ENCODE peak calls at places on chromosomes 7 and 10, in eight cellular contexts. F is colonic mucosa; Q is GM10248; P is stomach; B is CD8-positive, alpha-beta T cell; U is AG09319; G is heart left ventricle; O is WERI-Rb-1. T is an unnamed sample.

GRCh38 chr7:27453702-27454405 is 208.8 kb downstream of the HIBADH start:
- DNase-seq in F (no peak), Q (no peak), P (no peak), B (no peak), U (no peak), G (no peak), O (no peak), T (no peak)

GRCh38 chr10:60827791-60828488 is 49.7 kb downstream of the CDK1 start:
- DNase-seq in F (no peak), Q (no peak), P (no peak), B (no peak), U (no peak), G (no peak), O (no peak), T (no peak)

GRCh38 chr7:122006687-122007086 is 133.7 kb downstream of the PTPRZ1 start:
- DNase-seq in F (no peak), Q (no peak), P (no peak), B (no peak), U (no peak), G (no peak), O (no peak), T (no peak)

GRCh38 chr10:124082555-124082954 is 10.8 kb downstream of the CHST15 start:
- DNase-seq in F (no peak), Q (no peak), P (no peak), B (no peak), U (no peak), G (no peak), O (no peak), T (no peak)

GRCh38 chr10:132393695-132394181 is 3.3 kb upstream of the PWWP2B start:
- DNase-seq in F (no peak), Q (no peak), P (no peak), B (no peak), U (no peak), G (no peak), O (no peak), T (no peak)

GRCh38 chr10:13162013-13162364 is 631 bp downstream of the MCM10 start:
- DNase-seq in F (no peak), Q (no peak), P (no peak), B (no peak), U (no peak), G (no peak), O (peak), T (peak)

GRCh38 chr10:124294811-124295770 is 123.6 kb downstream of the OAT start:
- DNase-seq in F (no peak), Q (no peak), P (no peak), B (no peak), U (no peak), G (no peak), O (no peak), T (no peak)

GRCh38 chr10:5861269-5862031 is 28.2 kb downstream of the ANKRD16 start:
- DNase-seq in F (no peak), Q (no peak), P (no peak), B (no peak), U (no peak), G (no peak), O (no peak), T (no peak)

DNA sequence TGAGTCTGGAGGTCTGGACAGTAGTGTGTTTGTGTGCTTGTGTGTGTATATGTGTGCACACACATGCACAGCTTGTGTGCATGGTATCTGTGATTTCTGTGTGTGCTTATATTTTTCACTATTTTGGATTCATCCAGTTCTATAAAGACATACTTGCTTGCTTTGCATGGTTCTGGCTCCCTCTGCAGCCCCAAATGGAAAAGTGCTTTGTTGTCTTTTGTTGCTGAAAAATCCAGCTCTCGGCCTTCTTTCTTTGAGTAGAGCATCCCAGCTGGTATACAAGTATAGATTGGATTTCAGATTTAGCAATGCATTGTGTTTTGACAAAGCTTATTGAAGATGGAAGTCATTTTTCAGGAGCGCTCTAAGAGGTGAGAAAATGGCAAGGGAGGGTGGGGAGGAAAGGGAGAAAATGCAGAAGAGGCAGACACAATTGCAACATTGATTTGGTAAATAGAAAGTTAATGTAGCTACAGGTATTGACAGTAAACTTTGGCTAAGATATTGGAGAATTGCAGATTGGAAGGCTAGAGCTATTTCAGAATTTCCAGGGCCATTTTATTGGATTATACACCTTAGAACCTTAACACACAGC is 333.9 kb downstream of the AUTS2 start:
- DNase-seq in F (no peak), Q (no peak), P (no peak), B (no peak), U (no peak), G (no peak), O (peak), T (no peak)
- TF ChIP-seq CTCF in F (peak), Q (peak), P (peak), B (no peak), U (peak), G (peak), O (peak), T (peak)

DNA sequence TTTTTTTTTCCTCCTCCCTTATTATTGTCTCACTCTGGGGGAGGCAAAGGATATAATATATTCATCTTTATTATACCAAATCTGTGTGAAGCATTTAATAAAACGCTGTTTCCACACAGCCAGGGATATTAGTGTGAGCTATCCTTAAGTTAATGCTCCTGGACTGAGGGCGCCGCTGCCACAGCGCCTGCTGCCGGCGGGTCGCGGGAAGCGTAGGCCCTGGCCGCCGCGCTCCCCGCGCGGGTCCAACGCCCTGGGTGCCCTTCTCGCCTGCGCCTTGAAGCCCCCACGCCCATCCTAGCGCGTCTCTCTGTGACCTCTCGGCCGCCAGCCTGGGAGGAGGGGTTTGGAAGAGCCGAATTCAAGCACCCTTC is 9.5 kb upstream of the LBX1 start:
- DNase-seq in F (no peak), Q (no peak), P (no peak), B (no peak), U (no peak), G (no peak), O (no peak), T (no peak)
- TF ChIP-seq CTCF in F (peak), Q (peak), P (peak), B (peak), U (peak), G (peak), O (no peak), T (peak)

DNA sequence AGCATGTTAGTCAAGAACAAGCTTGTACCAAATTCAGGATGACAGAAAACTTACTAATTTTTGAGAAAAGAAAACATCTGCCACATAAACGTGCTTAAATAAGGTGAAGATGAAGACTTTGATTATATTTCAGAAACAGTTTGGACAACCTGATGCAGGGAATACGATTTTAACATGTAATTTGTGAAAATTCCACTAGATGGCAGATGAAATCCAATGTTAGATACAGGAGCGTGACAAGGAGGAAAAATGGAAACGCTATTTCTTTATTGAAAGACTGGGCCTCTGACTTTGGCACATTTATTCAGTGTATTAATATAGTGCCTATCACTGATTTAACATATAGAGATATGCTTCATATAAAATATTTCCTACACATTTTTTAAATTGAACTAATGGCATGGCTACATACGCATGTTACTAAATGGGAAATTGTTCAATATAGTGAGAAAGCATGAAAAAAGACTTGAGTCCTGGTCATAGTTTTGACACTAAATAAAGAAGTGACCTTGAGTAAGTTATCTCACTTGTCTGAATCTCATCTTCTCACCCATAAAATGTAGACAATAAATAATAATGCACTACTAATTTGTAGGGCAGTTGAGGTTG is 60.7 kb downstream of the CD36 start:
- DNase-seq in F (no peak), Q (peak), P (no peak), B (no peak), U (no peak), G (no peak), O (no peak), T (peak)
- TF ChIP-seq CTCF in F (peak), Q (peak), P (peak), B (peak), U (peak), G (peak), O (peak), T (peak)

GRCh38 chr7:45133877-45134276 is 22.4 kb upstream of the TBRG4 start:
- DNase-seq in F (no peak), Q (no peak), P (no peak), B (no peak), U (no peak), G (no peak), O (no peak), T (no peak)

GRCh38 chr7:45138433-45139267 is 18.9 kb upstream of the RAMP3 start:
- DNase-seq in F (no peak), Q (no peak), P (no peak), B (no peak), U (no peak), G (no peak), O (peak), T (no peak)

GRCh38 chr7:45133352-45133751 is 21.9 kb upstream of the TBRG4 start:
- DNase-seq in F (no peak), Q (no peak), P (no peak), B (no peak), U (no peak), G (no peak), O (no peak), T (no peak)

GRCh38 chr7:45132708-45133320 is 21.3 kb upstream of the TBRG4 start:
- DNase-seq in F (no peak), Q (no peak), P (no peak), B (no peak), U (no peak), G (no peak), O (no peak), T (no peak)

DNA sequence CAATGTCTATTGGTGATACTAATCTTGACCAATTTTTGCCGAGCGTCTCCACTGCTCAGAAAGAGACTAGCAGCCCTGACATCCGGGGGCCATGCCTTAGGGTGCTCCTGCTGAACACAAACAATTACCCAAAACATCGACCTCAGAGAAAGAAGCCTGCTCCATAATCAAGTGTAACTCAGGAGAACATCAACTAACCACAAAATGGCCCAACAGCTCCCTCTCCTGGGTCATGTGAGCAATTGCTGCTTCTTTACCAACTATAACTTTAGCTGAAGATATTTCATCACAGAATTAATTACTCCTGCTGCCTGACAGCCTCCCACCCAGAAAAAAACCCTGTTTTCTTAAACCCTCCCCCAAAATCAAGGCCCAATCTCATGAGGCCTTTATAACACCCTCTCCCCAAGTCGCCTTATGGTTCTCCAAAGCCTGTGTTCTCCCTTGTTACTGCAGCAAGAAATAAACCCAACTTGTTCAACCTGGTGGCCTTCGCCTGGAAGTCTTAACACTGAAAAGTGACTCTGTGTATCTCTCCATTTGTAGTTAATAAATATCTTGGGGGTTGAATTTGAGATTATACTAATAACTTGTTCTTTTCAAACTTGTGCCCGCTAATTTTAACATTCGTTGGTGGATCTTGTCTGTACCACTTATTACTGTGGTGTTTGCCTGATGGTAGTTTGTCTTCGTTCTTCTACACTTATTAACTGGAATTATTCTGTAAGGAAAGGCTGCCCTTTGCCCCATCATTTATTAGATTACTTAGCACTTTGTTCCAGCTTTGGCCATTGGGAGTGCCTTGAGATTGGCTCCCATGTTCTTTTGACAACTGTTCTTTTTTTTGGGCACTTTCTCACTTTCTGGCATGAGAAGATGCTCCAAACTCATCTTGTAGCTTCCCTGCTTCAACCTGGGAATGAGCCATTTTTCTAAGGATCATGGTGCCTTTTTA is 21.2 kb upstream of the RAMP3 start:
- DNase-seq in F (peak), Q (peak), P (peak), B (peak), U (peak), G (peak), O (peak), T (peak)
- TF ChIP-seq CTCF in F (peak), Q (peak), P (peak), B (peak), U (peak), G (peak), O (peak), T (peak)

DNA sequence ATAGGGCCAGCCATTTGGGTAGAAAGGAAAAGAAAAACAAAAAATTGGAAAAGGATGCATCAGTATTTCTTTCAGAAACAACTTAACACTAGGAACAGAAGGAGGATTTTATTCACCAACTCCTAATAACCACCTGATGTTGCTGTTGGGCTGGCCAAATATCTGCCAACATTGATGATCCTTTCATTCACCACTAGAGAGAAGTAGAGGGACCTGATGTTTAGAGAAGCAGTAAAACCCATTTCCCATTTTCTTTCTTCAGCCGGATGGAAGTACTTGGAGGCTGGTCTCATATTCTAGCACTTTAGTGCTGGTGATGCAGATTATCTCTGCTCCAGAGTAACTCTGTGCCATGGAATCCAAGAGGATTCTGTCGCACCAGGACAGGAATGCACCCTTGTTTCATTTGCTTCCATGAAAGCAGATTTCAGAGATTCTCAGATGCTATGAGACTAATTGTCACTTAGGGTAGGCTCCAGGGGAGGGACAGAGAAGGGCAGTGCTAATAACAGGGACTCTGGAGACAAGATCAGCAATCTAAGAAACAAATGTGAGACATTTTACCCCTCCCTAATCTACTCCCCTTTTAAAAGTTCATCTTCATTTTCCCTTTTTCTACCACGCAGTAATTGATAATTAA is 3.1 kb downstream of the KLLN start:
- DNase-seq in F (no peak), Q (peak), P (no peak), B (no peak), U (no peak), G (no peak), O (peak), T (peak)
- TF ChIP-seq CTCF in F (peak), Q (peak), P (no peak), B (peak), U (peak), G (peak), O (peak), T (peak)

GRCh38 chr10:23571884-23572283 is 133.0 kb downstream of the OTUD1 start:
- DNase-seq in F (no peak), Q (no peak), P (no peak), B (no peak), U (no peak), G (no peak), O (no peak), T (no peak)
- TF ChIP-seq CTCF in F (no peak), Q (no peak), P (no peak), B (no peak), U (no peak), G (no peak), O (no peak), T (no peak)

GRCh38 chr10:77711683-77712049 is 74.1 kb upstream of the KCNMA1 start:
- DNase-seq in F (no peak), Q (no peak), P (no peak), B (no peak), U (no peak), G (no peak), O (no peak), T (no peak)
- TF ChIP-seq CTCF in F (no peak), Q (peak), P (no peak), B (peak), U (no peak), G (peak), O (no peak), T (no peak)

GRCh38 chr10:101287922-101288638 is 58.8 kb upstream of the LBX1 start:
- DNase-seq in F (no peak), Q (no peak), P (no peak), B (no peak), U (no peak), G (no peak), O (peak), T (peak)
- TF ChIP-seq CTCF in F (no peak), Q (peak), P (no peak), B (no peak), U (peak), G (no peak), O (peak), T (no peak)